ENCODE peak calls at places on chromosomes 12 and 14, in four cellular contexts. D is SK-N-SH, R is K562, Q is H1. K is an unnamed sample.

GRCh38 chr12:122834229-122834920 is 882 bp upstream of the HIP1R start:
- DNase-seq in D (peak; percentile 83), R (peak; percentile 46), Q (peak; percentile 25), K (peak; percentile 78)

GRCh38 chr12:62683724-62684501 is 217.3 kb downstream of the MON2 start:
- DNase-seq in D (peak; percentile 41), R (no peak), Q (no peak), K (no peak)

GRCh38 chr14:39988939-39989338 is 556.7 kb upstream of the FBXO33 start:
- DNase-seq in Q (no peak), D (no peak), R (no peak), K (no peak)

GRCh38 chr12:107442593-107442992 is 243.0 kb upstream of the PWP1 start:
- DNase-seq in Q (no peak), D (no peak), R (no peak), K (no peak)

GRCh38 chr14:51484491-51484890 is 167.2 kb upstream of the FRMD6 start:
- DNase-seq in D (no peak), R (no peak), Q (no peak), K (no peak)

GRCh38 chr14:49654511-49654910 is 19.5 kb upstream of the DNAAF2 start:
- DNase-seq in D (no peak), R (no peak), Q (no peak), K (no peak)

GRCh38 chr14:60064491-60065072 is 27.1 kb upstream of the PCNX4 start:
- DNase-seq in R (peak; percentile 9), D (peak; percentile 20), Q (no peak), K (no peak)

GRCh38 chr12:1560704-1561103 is 33.7 kb downstream of the FBXL14 start:
- DNase-seq in R (no peak), Q (no peak), D (no peak), K (no peak)

GRCh38 chr14:101927859-101928258 is 36.5 kb upstream of the DYNC1H1 start:
- DNase-seq in D (peak; percentile 93), Q (no peak), R (peak; percentile 82), K (no peak)

GRCh38 chr14:55117816-55118441 is 11.1 kb upstream of the LGALS3 start:
- DNase-seq in Q (no peak), D (no peak), R (no peak), K (no peak)

DNA sequence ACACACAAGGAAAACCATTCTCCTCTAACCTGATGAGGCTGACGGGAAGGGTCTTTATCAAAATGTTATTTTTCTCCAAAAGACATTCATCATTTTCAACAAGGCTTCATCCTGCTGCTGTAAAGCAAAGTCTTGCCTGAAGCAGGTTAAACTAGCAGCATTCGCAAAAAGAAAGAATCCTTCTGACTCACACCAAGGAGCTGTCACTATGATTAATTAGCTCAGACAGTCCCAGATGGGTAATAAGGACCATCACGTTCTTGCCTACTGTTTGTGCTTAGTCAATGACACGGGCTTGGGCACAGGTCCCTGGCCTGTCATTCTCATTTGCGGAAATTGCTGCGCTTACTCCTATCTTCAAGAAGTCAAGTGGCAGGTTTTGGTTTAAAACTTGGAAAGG is 286.6 kb downstream of the C12orf75 start:
- DNase-seq in D (no peak), Q (no peak), R (no peak), K (no peak)
- TF ChIP-seq TEAD4 in D (no peak), Q (no peak), R (no peak), K (no peak)

GRCh38 chr12:105100998-105101397 is 6.5 kb upstream of the WASHC4 start:
- DNase-seq in Q (no peak), R (no peak), D (no peak), K (no peak)

GRCh38 chr12:105102673-105103072 is 4.9 kb upstream of the WASHC4 start:
- DNase-seq in D (no peak), Q (no peak), R (no peak), K (no peak)

GRCh38 chr12:105099355-105099754 is 8.2 kb upstream of the WASHC4 start:
- DNase-seq in R (no peak), Q (no peak), D (no peak), K (no peak)

GRCh38 chr12:105104762-105105161 is 2.8 kb upstream of the WASHC4 start:
- DNase-seq in R (no peak), Q (no peak), D (no peak), K (no peak)

GRCh38 chr12:105100207-105100985 is 7.1 kb upstream of the WASHC4 start:
- DNase-seq in R (no peak), Q (no peak), D (no peak), K (no peak)
- TF ChIP-seq TEAD4 in R (no peak), Q (no peak), D (no peak), K (no peak)

GRCh38 chr14:70887207-70888150 is 19.8 kb upstream of the PCNX1 start:
- DNase-seq in R (no peak), Q (no peak), D (no peak), K (no peak)

GRCh38 chr14:70888151-70888499 is 19.1 kb upstream of the PCNX1 start:
- DNase-seq in D (no peak), R (no peak), Q (no peak), K (peak; percentile 25)

GRCh38 chr14:70884595-70885342 is 22.5 kb upstream of the PCNX1 start:
- DNase-seq in R (peak; percentile 61), D (no peak), Q (no peak), K (no peak)

GRCh38 chr14:70885343-70886014 is 21.8 kb upstream of the PCNX1 start:
- DNase-seq in R (no peak), D (peak; percentile 39), Q (no peak), K (no peak)

GRCh38 chr14:70886421-70887206 is 20.6 kb upstream of the PCNX1 start:
- DNase-seq in R (peak; percentile 7), D (no peak), Q (no peak), K (no peak)
- TF ChIP-seq TEAD4 in R (no peak), D (no peak), Q (no peak), K (no peak)

GRCh38 chr14:64220466-64220865 is 73.7 kb downstream of the ESR2 start:
- DNase-seq in D (no peak), R (peak; percentile 12), Q (no peak), K (no peak)
- TF ChIP-seq TEAD4 in D (no peak), R (no peak), Q (no peak), K (no peak)

DNA sequence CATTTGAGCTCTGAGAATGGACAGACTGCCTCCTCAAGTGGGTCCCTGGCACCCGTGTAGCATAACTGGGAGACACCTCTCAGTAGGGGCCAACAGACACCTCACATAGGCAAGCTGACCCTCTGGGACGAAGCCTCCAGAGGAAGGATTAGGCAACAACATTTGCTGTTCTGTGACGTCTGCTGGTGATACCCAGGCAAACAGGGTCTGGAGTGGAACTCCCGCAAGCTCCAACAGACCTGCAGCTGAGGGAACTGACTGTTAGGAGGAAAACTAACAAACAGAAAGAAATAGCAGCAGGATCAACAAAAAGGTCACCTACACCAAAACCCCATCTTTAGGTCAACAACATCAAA is 69.6 kb downstream of the CEP83 start:
- DNase-seq in R (no peak), D (no peak), Q (no peak), K (no peak)
- TF ChIP-seq TEAD4 in R (no peak), D (no peak), Q (no peak), K (no peak)

GRCh38 chr12:124523071-124523470 is 44.3 kb downstream of the NCOR2 start:
- DNase-seq in Q (no peak), D (no peak), R (no peak), K (no peak)
- TF ChIP-seq TEAD4 in Q (no peak), D (no peak), R (no peak), K (no peak)

DNA sequence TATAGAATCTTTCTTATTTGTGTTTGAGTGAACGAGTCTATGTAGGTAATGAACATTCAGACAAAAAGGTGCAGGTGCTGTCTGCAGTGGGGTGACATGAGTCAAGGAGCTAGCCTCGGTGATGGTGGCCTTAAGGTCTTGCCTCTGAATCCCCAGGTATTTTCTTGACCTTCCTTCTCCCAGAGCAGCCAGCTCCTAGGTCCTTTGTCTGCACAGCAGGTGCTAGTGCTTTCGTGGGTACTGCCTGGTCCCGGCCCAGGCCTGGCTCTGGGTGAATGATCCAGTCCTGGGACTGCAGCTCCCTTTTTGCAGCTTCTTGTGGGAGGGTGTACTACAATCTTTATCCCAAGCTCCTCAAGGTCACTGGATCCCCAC is 6.4 kb downstream of the VASH1 start:
- DNase-seq in R (no peak), Q (no peak), D (no peak), K (no peak)
- TF ChIP-seq TEAD4 in R (no peak), Q (no peak), D (no peak), K (no peak)

GRCh38 chr14:69571879-69572633 is 2.6 kb downstream of the CCDC177 start:
- DNase-seq in R (peak; percentile 18), D (peak; percentile 84), Q (no peak), K (peak; percentile 61)
- TF ChIP-seq TEAD4 in R (no peak), D (no peak), Q (no peak), K (no peak)

GRCh38 chr14:79280400-79280670 is 931.0 kb downstream of the DIO2 start:
- DNase-seq in R (no peak), Q (no peak), D (no peak), K (no peak)
- TF ChIP-seq TEAD4 in R (no peak), Q (no peak), D (no peak), K (no peak)

GRCh38 chr12:121167951-121168350 is 35.3 kb downstream of the P2RX7 start:
- DNase-seq in D (no peak), R (no peak), Q (no peak), K (no peak)

GRCh38 chr12:121162985-121163384 is 30.3 kb downstream of the P2RX7 start:
- DNase-seq in Q (no peak), R (no peak), D (no peak), K (no peak)

GRCh38 chr12:121166356-121166755 is 33.7 kb downstream of the P2RX7 start:
- DNase-seq in Q (no peak), R (no peak), D (no peak), K (no peak)

GRCh38 chr12:121167232-121167820 is 34.6 kb downstream of the P2RX7 start:
- DNase-seq in Q (no peak), R (no peak), D (no peak), K (no peak)

DNA sequence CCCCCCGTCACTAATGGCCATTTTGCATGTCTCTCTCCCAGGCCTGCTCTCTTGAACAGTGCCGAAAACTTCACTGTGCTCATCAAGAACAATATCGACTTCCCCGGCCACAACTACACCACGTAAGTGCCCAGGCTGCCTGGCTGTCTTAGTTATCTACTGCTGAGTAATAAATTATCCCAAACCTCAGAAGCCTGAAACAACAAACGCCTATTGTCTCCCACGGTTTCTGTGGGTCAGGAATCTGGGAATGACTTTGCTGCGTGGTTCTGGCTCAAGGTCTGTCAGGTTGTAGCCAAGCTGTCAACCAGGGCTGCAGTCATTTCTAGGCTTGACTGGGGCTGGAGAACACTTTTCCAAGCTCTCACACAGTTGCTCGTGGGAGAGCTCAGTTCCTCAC is 32.6 kb downstream of the P2RX7 start:
- DNase-seq in Q (no peak), R (no peak), D (no peak), K (no peak)
- TF ChIP-seq TEAD4 in Q (no peak), R (no peak), D (no peak), K (no peak)

K was measured in WTC11.